ENCODE peak calls at places on chromosome 1, in seven cellular contexts. R is testis, J is suprapubic skin, Z is GM12878, O is H1, C is A549, L is right lobe of liver. M is an unnamed sample.
A peak's percentile ranks its signal among the peaks of the same experiment; 100 is the strongest.

GRCh38 chr1:166933633-166934032 is 41.7 kb downstream of the ILDR2 start:
- DNase-seq in R (no peak), J (no peak), Z (no peak), O (no peak), C (no peak), L (no peak), M (no peak)

GRCh38 chr1:41809716-41810115 is 109.0 kb downstream of the HIVEP3 start:
- DNase-seq in R (no peak), J (no peak), Z (no peak), O (no peak), C (no peak), L (no peak), M (no peak)

GRCh38 chr1:99660496-99660895 is 14.6 kb downstream of the PALMD start:
- DNase-seq in R (no peak), J (no peak), Z (no peak), O (no peak), C (no peak), L (no peak), M (no peak)

GRCh38 chr1:99652881-99653281 is 7.0 kb downstream of the PALMD start:
- DNase-seq in R (no peak), J (no peak), Z (no peak), O (no peak), C (no peak), L (no peak), M (no peak)

GRCh38 chr1:31423418-31423947 is 10.5 kb downstream of the SERINC2 start:
- DNase-seq in R (no peak), J (no peak), Z (peak; percentile 78), O (no peak), C (no peak), L (no peak), M (no peak)

GRCh38 chr1:21652937-21653743 is 16.0 kb downstream of the RAP1GAP start:
- DNase-seq in R (no peak), J (no peak), Z (no peak), O (no peak), C (no peak), L (no peak), M (no peak)

GRCh38 chr1:222233441-222234180 is 314.3 kb downstream of the HHIPL2 start:
- DNase-seq in R (no peak), J (no peak), Z (no peak), O (no peak), C (no peak), L (no peak), M (no peak)

GRCh38 chr1:91523462-91523861 is 22.8 kb downstream of the CDC7 start:
- DNase-seq in R (no peak), J (no peak), Z (peak; percentile 47), O (no peak), C (no peak), L (no peak), M (no peak)

GRCh38 chr1:5821496-5822176 is 170.6 kb downstream of the NPHP4 start:
- DNase-seq in R (no peak), J (no peak), Z (no peak), O (no peak), C (no peak), L (no peak), M (no peak)

GRCh38 chr1:207669469-207670111 is 24.7 kb downstream of the CR1L start:
- DNase-seq in R (no peak), J (no peak), Z (no peak), O (no peak), C (no peak), L (no peak), M (no peak)

GRCh38 chr1:2642560-2643413 is 10.0 kb upstream of the MMEL1 start:
- DNase-seq in R (peak; percentile 95), J (peak; percentile 94), Z (peak; percentile 42), O (peak; percentile 94), C (peak; percentile 94), L (peak; percentile 91), M (peak; percentile 97)

GRCh38 chr1:33328817-33329216 is 7.9 kb upstream of the A3GALT2 start:
- DNase-seq in R (no peak), J (peak; percentile 53), Z (no peak), O (no peak), C (no peak), L (no peak), M (no peak)

GRCh38 chr1:240005997-240006650 is 85.6 kb upstream of the FMN2 start:
- DNase-seq in R (no peak), J (no peak), Z (no peak), O (no peak), C (no peak), L (no peak), M (no peak)

GRCh38 chr1:171954386-171954785 is 113.1 kb downstream of the DNM3 start:
- DNase-seq in R (no peak), J (no peak), Z (no peak), O (no peak), C (no peak), L (no peak), M (peak; percentile 17)

GRCh38 chr1:59605184-59605583 is 209.6 kb upstream of the HOOK1 start:
- DNase-seq in R (no peak), J (no peak), Z (peak; percentile 49), O (no peak), C (no peak), L (no peak), M (no peak)

GRCh38 chr1:198102454-198102791 is 54.4 kb upstream of the NEK7 start:
- DNase-seq in R (no peak), J (no peak), Z (no peak), O (no peak), C (no peak), L (no peak), M (no peak)

GRCh38 chr1:26538480-26539412 is 9.2 kb downstream of the RPS6KA1 start:
- DNase-seq in R (peak; percentile 51), J (no peak), Z (no peak), O (peak; percentile 75), C (peak; percentile 51), L (peak; percentile 48), M (peak; percentile 46)

GRCh38 chr1:28437260-28437923 is 67.9 kb downstream of the PHACTR4 start:
- DNase-seq in R (peak; percentile 24), J (no peak), Z (no peak), O (no peak), C (no peak), L (no peak), M (peak; percentile 83)

GRCh38 chr1:15154480-15155036 is 1.0 kb downstream of the TMEM51 start:
- DNase-seq in R (peak; percentile 25), J (no peak), Z (no peak), O (peak; percentile 68), C (no peak), L (peak; percentile 51), M (peak; percentile 74)

GRCh38 chr1:202161151-202162048 is 998 bp upstream of the PTPN7 start:
- DNase-seq in R (peak; percentile 73), J (no peak), Z (no peak), O (no peak), C (no peak), L (no peak), M (no peak)

GRCh38 chr1:202157945-202158344 is 2.5 kb downstream of the PTPN7 start:
- DNase-seq in R (no peak), J (no peak), Z (no peak), O (no peak), C (no peak), L (no peak), M (no peak)

GRCh38 chr1:202158810-202159533 is 1.4 kb downstream of the PTPN7 start:
- DNase-seq in R (peak; percentile 60), J (no peak), Z (no peak), O (no peak), C (no peak), L (no peak), M (no peak)

GRCh38 chr1:202160377-202160940 is at the start of gene PTPN7:
- DNase-seq in R (peak; percentile 63), J (no peak), Z (peak; percentile 48), O (no peak), C (no peak), L (peak; percentile 51), M (no peak)

DNA sequence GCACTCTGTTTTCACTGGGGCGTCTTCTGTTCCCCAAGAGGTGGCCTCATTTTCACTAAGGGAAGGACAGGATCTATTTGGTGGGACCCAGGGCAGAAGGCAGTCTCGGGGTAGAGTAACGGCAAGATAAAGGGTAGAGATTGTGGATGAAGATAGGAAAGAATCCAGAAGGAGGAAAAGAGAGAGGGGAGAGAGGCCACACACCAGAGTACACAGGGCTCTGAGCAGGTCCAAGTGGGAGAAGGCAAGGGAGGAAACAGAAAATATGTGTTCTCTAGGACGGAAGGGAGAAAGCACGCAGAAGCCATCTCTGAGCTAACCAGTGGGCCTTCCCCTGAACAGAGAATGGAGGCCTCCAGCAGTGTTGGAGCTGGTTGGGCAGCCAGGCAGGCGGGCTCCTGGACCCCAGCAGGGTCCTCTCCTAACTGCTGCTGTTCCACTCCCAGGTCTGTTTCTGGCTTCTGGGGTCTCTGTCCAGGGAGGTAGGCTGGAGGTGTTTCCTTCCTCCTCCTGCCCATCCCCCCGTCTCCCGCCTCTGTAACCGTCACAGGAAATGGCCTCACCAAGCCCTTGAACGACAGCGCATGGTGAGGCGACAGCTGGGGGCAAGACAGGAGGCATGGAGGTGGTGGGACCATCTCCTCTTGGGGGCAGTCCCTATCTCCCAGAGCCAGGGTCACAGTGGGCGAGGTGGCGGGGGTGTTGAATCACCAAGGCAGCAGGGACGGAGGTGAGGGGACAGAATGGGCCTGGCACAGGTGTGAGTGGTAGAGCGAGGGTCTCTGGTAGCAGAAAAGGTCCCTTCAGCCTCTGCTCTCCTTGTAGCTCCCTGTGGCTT is 649 bp downstream of the PTPN7 start:
- DNase-seq in R (peak; percentile 56), J (no peak), Z (no peak), O (no peak), C (no peak), L (no peak), M (no peak)
- TF ChIP-seq POLR2A in R (no peak), J (no peak), Z (peak; percentile 88), O (no peak), C (no peak), L (no peak), M (no peak)

DNA sequence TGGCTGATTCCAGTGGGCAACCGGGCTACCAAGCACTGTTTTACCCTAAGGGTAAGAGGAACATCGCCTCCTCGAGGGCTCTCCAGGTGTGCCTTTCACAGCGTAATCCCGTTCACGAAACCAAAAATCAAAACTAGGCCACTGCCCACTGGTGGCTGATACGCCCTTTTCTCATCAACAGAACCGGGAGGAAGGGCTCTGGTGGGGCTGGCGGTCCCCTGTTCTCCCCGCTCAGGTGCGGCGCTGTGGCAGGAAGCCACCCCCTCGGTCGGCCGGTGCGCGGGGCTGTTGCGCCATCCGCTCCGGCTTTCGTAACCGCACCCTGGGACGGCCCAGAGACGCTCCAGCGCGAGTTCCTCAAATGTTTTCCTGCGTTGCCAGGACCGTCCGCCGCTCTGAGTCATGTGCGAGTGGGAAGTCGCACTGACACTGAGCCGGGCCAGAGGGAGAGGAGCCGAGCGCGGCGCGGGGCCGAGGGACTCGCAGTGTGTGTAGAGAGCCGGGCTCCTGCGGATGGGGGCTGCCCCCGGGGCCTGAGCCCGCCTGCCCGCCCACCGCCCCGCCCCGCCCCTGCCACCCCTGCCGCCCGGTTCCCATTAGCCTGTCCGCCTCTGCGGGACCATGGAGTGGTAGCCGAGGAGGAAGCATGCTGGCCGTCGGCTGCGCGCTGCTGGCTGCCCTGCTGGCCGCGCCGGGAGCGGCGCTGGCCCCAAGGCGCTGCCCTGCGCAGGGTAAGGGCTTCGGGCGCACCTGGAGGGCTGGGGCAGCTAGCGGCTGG is at the start of gene IL6R:
- DNase-seq in R (peak; percentile 88), J (peak; percentile 97), Z (no peak), O (peak; percentile 83), C (peak; percentile 74), L (peak; percentile 95), M (peak; percentile 93)
- TF ChIP-seq CTCF in R (peak; percentile 39), J (peak; percentile 5), Z (peak; percentile 63), O (peak; percentile 51), C (peak; percentile 47), L (peak; percentile 45), M (peak; percentile 41)

GRCh38 chr1:111878096-111878495 is 111.4 kb downstream of the KCND3 start:
- DNase-seq in R (no peak), J (no peak), Z (no peak), O (no peak), C (no peak), L (no peak), M (no peak)
- H3K4me1 ChIP-seq in R (no peaks in the 10 kb centered on the region), J (no peaks in the 10 kb centered on the region), Z (no peaks in the 10 kb centered on the region), O (no peaks in the 10 kb centered on the region), C (no peaks in the 10 kb centered on the region), L (no peaks in the 10 kb centered on the region), M (no peaks in the 10 kb centered on the region)

GRCh38 chr1:247331172-247331525 is 518 bp downstream of the ZNF496 start:
- DNase-seq in R (peak; percentile 87), J (peak; percentile 88), Z (no peak), O (peak; percentile 80), C (peak; percentile 81), L (peak; percentile 80), M (peak; percentile 80)
- TF ChIP-seq POLR2A in R (no peak), J (no peak), Z (peak; percentile 67), O (no peak), C (peak; percentile 42), L (peak; percentile 62), M (no peak)

M was measured in adrenal gland.